ENCODE peak calls at places on chromosomes 5 and 9, in six cellular contexts. One of them, this sample, is unnamed.

GRCh38 chr9:90307177-90307833 is 335.3 kb downstream of the DIRAS2 start:
- DNase-seq in CD8-positive, alpha-beta T cell: no peak
- DNase-seq in cardiac muscle cell: peak; percentile 25
- DNase-seq in fibroblast of lung: peak; percentile 44
- DNase-seq in aorta: no peak
- DNase-seq in heart left ventricle: no peak
- DNase-seq in this sample: no peak

GRCh38 chr9:7216004-7216821 is 458.4 kb downstream of the KDM4C start:
- DNase-seq in CD8-positive, alpha-beta T cell: no peak
- DNase-seq in cardiac muscle cell: peak; percentile 89
- DNase-seq in fibroblast of lung: peak; percentile 63
- DNase-seq in aorta: no peak
- DNase-seq in heart left ventricle: no peak
- DNase-seq in this sample: no peak

GRCh38 chr9:29213374-29214161 is 1640.3 kb upstream of the C9orf72 start:
- DNase-seq in CD8-positive, alpha-beta T cell: no peak
- DNase-seq in cardiac muscle cell: no peak
- DNase-seq in fibroblast of lung: no peak
- DNase-seq in aorta: no peak
- DNase-seq in heart left ventricle: no peak
- DNase-seq in this sample: no peak

GRCh38 chr5:168935183-168935582 is 356.0 kb upstream of the PANK3 start:
- DNase-seq in CD8-positive, alpha-beta T cell: no peak
- DNase-seq in cardiac muscle cell: peak; percentile 17
- DNase-seq in fibroblast of lung: no peak
- DNase-seq in aorta: no peak
- DNase-seq in heart left ventricle: no peak
- DNase-seq in this sample: no peak

GRCh38 chr5:180370861-180371641 is 17.9 kb upstream of the GFPT2 start:
- DNase-seq in CD8-positive, alpha-beta T cell: no peak
- DNase-seq in cardiac muscle cell: no peak
- DNase-seq in fibroblast of lung: no peak
- DNase-seq in aorta: no peak
- DNase-seq in heart left ventricle: no peak
- DNase-seq in this sample: no peak

GRCh38 chr9:13648676-13649075 is 369.2 kb upstream of the MPDZ start:
- DNase-seq in CD8-positive, alpha-beta T cell: no peak
- DNase-seq in cardiac muscle cell: no peak
- DNase-seq in fibroblast of lung: no peak
- DNase-seq in aorta: no peak
- DNase-seq in heart left ventricle: no peak
- DNase-seq in this sample: no peak

GRCh38 chr5:2958976-2959375 is 207.5 kb upstream of the IRX2 start:
- DNase-seq in CD8-positive, alpha-beta T cell: no peak
- DNase-seq in cardiac muscle cell: no peak
- DNase-seq in fibroblast of lung: no peak
- DNase-seq in aorta: no peak
- DNase-seq in heart left ventricle: no peak
- DNase-seq in this sample: no peak

GRCh38 chr5:95823738-95824609 is 1.4 kb upstream of the GLRX start:
- DNase-seq in CD8-positive, alpha-beta T cell: peak; percentile 68
- DNase-seq in cardiac muscle cell: peak; percentile 95
- DNase-seq in fibroblast of lung: peak; percentile 93
- DNase-seq in aorta: peak; percentile 84
- DNase-seq in heart left ventricle: peak; percentile 66
- DNase-seq in this sample: peak; percentile 81

GRCh38 chr9:133950206-133950915 is 41.8 kb downstream of the VAV2 start:
- DNase-seq in CD8-positive, alpha-beta T cell: no peak
- DNase-seq in cardiac muscle cell: peak; percentile 78
- DNase-seq in fibroblast of lung: peak; percentile 70
- DNase-seq in aorta: peak; percentile 39
- DNase-seq in heart left ventricle: peak; percentile 58
- DNase-seq in this sample: no peak

GRCh38 chr5:121019734-121020133 is 555.6 kb downstream of the PRR16 start:
- DNase-seq in CD8-positive, alpha-beta T cell: no peak
- DNase-seq in cardiac muscle cell: no peak
- DNase-seq in fibroblast of lung: no peak
- DNase-seq in aorta: no peak
- DNase-seq in heart left ventricle: no peak
- DNase-seq in this sample: no peak

GRCh38 chr9:125759812-125760134 is 12.6 kb downstream of the PBX3 start:
- DNase-seq in CD8-positive, alpha-beta T cell: no peak
- DNase-seq in cardiac muscle cell: peak; percentile 44
- DNase-seq in fibroblast of lung: no peak
- DNase-seq in aorta: no peak
- DNase-seq in heart left ventricle: no peak
- DNase-seq in this sample: no peak

GRCh38 chr9:125761685-125762084 is 14.5 kb downstream of the PBX3 start:
- DNase-seq in CD8-positive, alpha-beta T cell: no peak
- DNase-seq in cardiac muscle cell: no peak
- DNase-seq in fibroblast of lung: no peak
- DNase-seq in aorta: no peak
- DNase-seq in heart left ventricle: no peak
- DNase-seq in this sample: no peak

GRCh38 chr9:125760537-125760936 is 13.4 kb downstream of the PBX3 start:
- DNase-seq in CD8-positive, alpha-beta T cell: no peak
- DNase-seq in cardiac muscle cell: no peak
- DNase-seq in fibroblast of lung: no peak
- DNase-seq in aorta: no peak
- DNase-seq in heart left ventricle: no peak
- DNase-seq in this sample: no peak

GRCh38 chr9:125757834-125758233 is 10.7 kb downstream of the PBX3 start:
- DNase-seq in CD8-positive, alpha-beta T cell: no peak
- DNase-seq in cardiac muscle cell: no peak
- DNase-seq in fibroblast of lung: no peak
- DNase-seq in aorta: no peak
- DNase-seq in heart left ventricle: no peak
- DNase-seq in this sample: no peak

DNA sequence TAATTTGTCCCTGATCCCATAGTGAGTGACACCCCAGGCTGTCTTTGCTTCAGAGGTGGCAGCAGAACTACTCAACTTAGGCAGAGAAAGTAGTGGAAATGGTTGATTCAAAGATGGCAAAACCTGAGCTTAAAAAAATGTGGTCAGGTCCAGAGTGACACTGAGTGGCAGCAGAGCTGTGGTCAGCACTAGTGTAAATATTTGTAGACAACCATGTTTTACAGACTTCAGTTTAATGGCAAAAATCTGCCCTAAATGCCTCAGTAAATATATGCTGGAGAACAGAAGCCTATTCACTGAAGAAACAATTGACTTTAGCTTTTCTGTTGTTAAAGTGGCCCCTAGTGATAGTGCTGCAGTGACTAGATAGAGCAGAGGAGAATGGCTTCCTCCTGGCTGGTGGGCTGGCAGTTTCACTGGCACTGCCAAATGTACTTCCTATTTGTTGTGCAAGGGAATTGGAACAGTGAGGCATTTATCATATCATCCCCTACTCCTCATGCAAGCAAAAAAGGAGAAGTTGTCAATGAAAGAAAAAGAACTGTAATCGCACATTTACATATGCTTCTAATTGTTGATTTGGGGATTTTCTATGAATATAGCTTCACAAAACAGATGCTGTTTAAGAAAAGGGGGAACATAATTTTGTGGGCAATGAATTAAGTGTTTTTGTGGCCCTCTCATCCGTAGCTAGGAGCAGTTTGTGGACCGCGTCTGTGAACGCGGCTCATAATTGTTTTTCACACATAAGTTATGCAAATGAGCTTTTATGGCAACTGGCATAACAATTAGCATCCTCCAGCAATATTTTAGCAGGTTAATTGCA is 12.0 kb downstream of the PBX3 start:
- DNase-seq in CD8-positive, alpha-beta T cell: no peak
- DNase-seq in cardiac muscle cell: peak; percentile 32
- DNase-seq in fibroblast of lung: no peak
- DNase-seq in aorta: peak; percentile 60
- DNase-seq in heart left ventricle: peak; percentile 22
- DNase-seq in this sample: no peak
- H3K27ac ChIP-seq in CD8-positive, alpha-beta T cell: no peak overlapping the region
- H3K27ac ChIP-seq in cardiac muscle cell: peak overlapping the region; percentile 80
- H3K27ac ChIP-seq in fibroblast of lung: no peak overlapping the region
- H3K27ac ChIP-seq in aorta: no peak overlapping the region
- H3K27ac ChIP-seq in heart left ventricle: peak overlapping the region; percentile 25
- H3K27ac ChIP-seq in this sample: no peak overlapping the region

GRCh38 chr5:68458416-68458815 is 242.9 kb downstream of the PIK3R1 start:
- DNase-seq in CD8-positive, alpha-beta T cell: no peak
- DNase-seq in cardiac muscle cell: no peak
- DNase-seq in fibroblast of lung: no peak
- DNase-seq in aorta: no peak
- DNase-seq in heart left ventricle: no peak
- DNase-seq in this sample: peak; percentile 22

GRCh38 chr5:68459500-68460139 is 244.1 kb downstream of the PIK3R1 start:
- DNase-seq in CD8-positive, alpha-beta T cell: no peak
- DNase-seq in cardiac muscle cell: no peak
- DNase-seq in fibroblast of lung: no peak
- DNase-seq in aorta: no peak
- DNase-seq in heart left ventricle: no peak
- DNase-seq in this sample: no peak

GRCh38 chr5:68459093-68459492 is 243.5 kb downstream of the PIK3R1 start:
- DNase-seq in CD8-positive, alpha-beta T cell: no peak
- DNase-seq in cardiac muscle cell: no peak
- DNase-seq in fibroblast of lung: no peak
- DNase-seq in aorta: no peak
- DNase-seq in heart left ventricle: no peak
- DNase-seq in this sample: no peak

GRCh38 chr5:68457298-68457697 is 241.7 kb downstream of the PIK3R1 start:
- DNase-seq in CD8-positive, alpha-beta T cell: no peak
- DNase-seq in cardiac muscle cell: no peak
- DNase-seq in fibroblast of lung: no peak
- DNase-seq in aorta: no peak
- DNase-seq in heart left ventricle: no peak
- DNase-seq in this sample: no peak

DNA sequence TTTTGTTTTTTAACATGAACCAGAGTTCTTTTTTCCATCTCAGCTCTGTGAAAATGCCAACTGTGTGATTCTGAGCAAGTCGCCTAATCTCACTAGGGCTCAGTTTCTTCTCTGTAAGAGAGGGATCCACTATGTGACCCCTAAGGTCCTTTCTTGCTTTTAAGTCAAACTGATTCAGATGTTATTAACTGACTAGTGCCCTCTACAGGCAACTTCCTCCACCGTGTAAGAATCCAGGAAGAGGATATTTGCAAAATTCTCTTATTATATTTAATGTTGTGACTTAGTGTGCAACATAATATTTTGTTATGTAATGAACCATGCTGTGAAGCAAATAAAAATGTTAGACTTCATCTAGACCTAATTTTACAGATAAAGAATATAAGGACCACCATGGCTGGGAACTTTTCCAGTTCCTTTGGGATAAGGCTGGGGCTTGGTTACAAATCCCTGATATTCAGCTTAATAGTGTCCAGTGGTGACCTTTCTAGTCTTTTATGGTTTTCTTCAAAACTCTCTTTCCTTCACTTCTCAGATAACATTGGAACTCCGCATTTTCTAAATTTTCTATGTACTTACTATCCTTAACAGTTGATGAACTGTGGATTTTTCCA is 244.7 kb downstream of the PIK3R1 start:
- DNase-seq in CD8-positive, alpha-beta T cell: peak; percentile 53
- DNase-seq in cardiac muscle cell: peak; percentile 77
- DNase-seq in fibroblast of lung: peak; percentile 83
- DNase-seq in aorta: no peak
- DNase-seq in heart left ventricle: peak; percentile 23
- DNase-seq in this sample: peak; percentile 44
- H3K27ac ChIP-seq in CD8-positive, alpha-beta T cell: no peak overlapping the region
- H3K27ac ChIP-seq in cardiac muscle cell: no peak overlapping the region
- H3K27ac ChIP-seq in fibroblast of lung: no peak overlapping the region
- H3K27ac ChIP-seq in aorta: no peak overlapping the region
- H3K27ac ChIP-seq in heart left ventricle: no peak overlapping the region
- H3K27ac ChIP-seq in this sample: no peak overlapping the region

GRCh38 chr9:107751522-107752235 is 262.1 kb upstream of the KLF4 start:
- DNase-seq in CD8-positive, alpha-beta T cell: no peak
- DNase-seq in cardiac muscle cell: peak; percentile 34
- DNase-seq in fibroblast of lung: peak; percentile 37
- DNase-seq in aorta: no peak
- DNase-seq in heart left ventricle: no peak
- DNase-seq in this sample: no peak
- H3K27ac ChIP-seq in CD8-positive, alpha-beta T cell: no peak overlapping the region
- H3K27ac ChIP-seq in cardiac muscle cell: no peak overlapping the region
- H3K27ac ChIP-seq in fibroblast of lung: peak overlapping the region; percentile 59
- H3K27ac ChIP-seq in aorta: peak overlapping the region; percentile 93
- H3K27ac ChIP-seq in heart left ventricle: peak overlapping the region; percentile 85
- H3K27ac ChIP-seq in this sample: no peak overlapping the region

GRCh38 chr5:69042915-69043795 is 50.7 kb upstream of the SLC30A5 start:
- DNase-seq in CD8-positive, alpha-beta T cell: peak; percentile 82
- DNase-seq in cardiac muscle cell: peak; percentile 97
- DNase-seq in fibroblast of lung: peak; percentile 97
- DNase-seq in aorta: peak; percentile 70
- DNase-seq in heart left ventricle: peak; percentile 78
- DNase-seq in this sample: peak; percentile 93
- H3K27ac ChIP-seq in CD8-positive, alpha-beta T cell: peak overlapping the region; percentile 69
- H3K27ac ChIP-seq in cardiac muscle cell: no peak overlapping the region
- H3K27ac ChIP-seq in fibroblast of lung: peak overlapping the region; percentile 17
- H3K27ac ChIP-seq in aorta: peak overlapping the region; percentile 26
- H3K27ac ChIP-seq in heart left ventricle: peak overlapping the region; percentile 71
- H3K27ac ChIP-seq in this sample: peak overlapping the region; percentile 74

DNA sequence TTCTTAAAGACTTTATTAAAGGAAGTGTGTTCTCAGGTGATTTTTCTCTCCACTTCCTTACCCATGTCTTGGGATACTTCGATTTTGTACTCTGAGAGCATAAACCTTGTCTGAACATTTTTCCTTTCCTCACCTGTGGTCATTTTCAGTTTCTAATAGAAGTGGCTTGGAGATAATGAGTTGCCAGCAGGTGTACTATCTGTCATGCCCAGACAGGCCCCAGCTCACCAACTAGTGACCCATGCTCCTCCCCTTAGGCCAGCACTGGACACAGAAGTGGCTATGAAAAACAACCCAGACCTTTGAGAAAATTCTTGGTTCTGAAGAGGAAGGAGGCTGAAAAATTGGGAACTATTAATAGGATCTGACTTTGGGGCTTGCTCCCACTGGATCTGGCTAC is 49.2 kb upstream of the SMIM32 start:
- DNase-seq in CD8-positive, alpha-beta T cell: no peak
- DNase-seq in cardiac muscle cell: no peak
- DNase-seq in fibroblast of lung: no peak
- DNase-seq in aorta: no peak
- DNase-seq in heart left ventricle: no peak
- DNase-seq in this sample: no peak
- H3K27ac ChIP-seq in CD8-positive, alpha-beta T cell: no peak overlapping the region
- H3K27ac ChIP-seq in cardiac muscle cell: no peak overlapping the region
- H3K27ac ChIP-seq in fibroblast of lung: no peak overlapping the region
- H3K27ac ChIP-seq in aorta: no peak overlapping the region
- H3K27ac ChIP-seq in heart left ventricle: no peak overlapping the region
- H3K27ac ChIP-seq in this sample: no peak overlapping the region

GRCh38 chr5:6111131-6111530 is 267.2 kb downstream of the MED10 start:
- DNase-seq in CD8-positive, alpha-beta T cell: no peak
- DNase-seq in cardiac muscle cell: no peak
- DNase-seq in fibroblast of lung: no peak
- DNase-seq in aorta: no peak
- DNase-seq in heart left ventricle: no peak
- DNase-seq in this sample: no peak

GRCh38 chr5:6107675-6108539 is 270.4 kb downstream of the MED10 start:
- DNase-seq in CD8-positive, alpha-beta T cell: no peak
- DNase-seq in cardiac muscle cell: no peak
- DNase-seq in fibroblast of lung: no peak
- DNase-seq in aorta: no peak
- DNase-seq in heart left ventricle: no peak
- DNase-seq in this sample: no peak

GRCh38 chr5:6108981-6109595 is 269.3 kb downstream of the MED10 start:
- DNase-seq in CD8-positive, alpha-beta T cell: no peak
- DNase-seq in cardiac muscle cell: no peak
- DNase-seq in fibroblast of lung: no peak
- DNase-seq in aorta: no peak
- DNase-seq in heart left ventricle: no peak
- DNase-seq in this sample: no peak

GRCh38 chr5:6108540-6108848 is 269.9 kb downstream of the MED10 start:
- DNase-seq in CD8-positive, alpha-beta T cell: no peak
- DNase-seq in cardiac muscle cell: no peak
- DNase-seq in fibroblast of lung: no peak
- DNase-seq in aorta: no peak
- DNase-seq in heart left ventricle: no peak
- DNase-seq in this sample: no peak

GRCh38 chr5:6110441-6111005 is 267.8 kb downstream of the MED10 start:
- DNase-seq in CD8-positive, alpha-beta T cell: no peak
- DNase-seq in cardiac muscle cell: no peak
- DNase-seq in fibroblast of lung: no peak
- DNase-seq in aorta: no peak
- DNase-seq in heart left ventricle: no peak
- DNase-seq in this sample: no peak
- H3K27ac ChIP-seq in CD8-positive, alpha-beta T cell: no peak overlapping the region
- H3K27ac ChIP-seq in cardiac muscle cell: no peak overlapping the region
- H3K27ac ChIP-seq in fibroblast of lung: no peak overlapping the region
- H3K27ac ChIP-seq in aorta: no peak overlapping the region
- H3K27ac ChIP-seq in heart left ventricle: no peak overlapping the region
- H3K27ac ChIP-seq in this sample: no peak overlapping the region